ENCODE peak calls at places on chromosomes 4 and X, in eight cellular contexts. U is A549, B is colonic mucosa, E is pancreas, H is left ventricle myocardium inferior, X is fibroblast of lung, F is HCT116, G is hepatocyte. S is an unnamed sample. For H3K4me1, the result is how much of the 10 kb centered on the place peaks cover.

GRCh38 chrX:124395145-124395858 is 48.9 kb downstream of the SH2D1A start:
- DNase-seq in U (no peak), B (no peak), E (no peak), H (no peak), X (no peak), F (no peak), G (no peak), S (no peak)

GRCh38 chrX:154457491-154458115 is 478 bp upstream of the PLXNA3 start:
- DNase-seq in U (no peak), B (peak), E (peak), H (no peak), X (no peak), F (no peak), G (peak), S (peak)

GRCh38 chr4:71456841-71457240 is 118.0 kb downstream of the SLC4A4 start:
- DNase-seq in U (peak), B (no peak), E (no peak), H (no peak), X (peak), F (no peak), G (peak), S (no peak)

GRCh38 chr4:152488246-152488645 is 47.6 kb downstream of the FBXW7 start:
- DNase-seq in U (no peak), B (no peak), E (no peak), H (no peak), X (no peak), F (no peak), G (no peak), S (no peak)

GRCh38 chr4:28225689-28226353 is 1365.2 kb downstream of the STIM2 start:
- DNase-seq in U (no peak), B (no peak), E (no peak), H (no peak), X (no peak), F (no peak), G (peak), S (no peak)

GRCh38 chrX:44155126-44155525 is 181.9 kb upstream of the NDP start:
- DNase-seq in U (no peak), B (no peak), E (no peak), H (no peak), X (no peak), F (no peak), G (no peak), S (peak)

GRCh38 chr4:89212666-89213381 is 94.8 kb downstream of the GPRIN3 start:
- DNase-seq in U (no peak), B (no peak), E (no peak), H (no peak), X (no peak), F (no peak), G (no peak), S (no peak)

GRCh38 chrX:21645437-21646220 is 12.5 kb downstream of the KLHL34 start:
- DNase-seq in U (no peak), B (no peak), E (no peak), H (no peak), X (peak), F (no peak), G (no peak), S (no peak)

GRCh38 chrX:627510-627964 is 3.1 kb upstream of the SHOX start:
- DNase-seq in U (no peak), B (no peak), E (no peak), H (no peak), X (no peak), F (no peak), G (no peak), S (no peak)

GRCh38 chr4:24914460-24914859 is 1.6 kb upstream of the CCDC149 start:
- DNase-seq in U (no peak), B (no peak), E (no peak), H (no peak), X (no peak), F (no peak), G (no peak), S (no peak)

GRCh38 chr4:6122496-6122895 is 77.9 kb downstream of the JAKMIP1 start:
- DNase-seq in U (no peak), B (no peak), E (no peak), H (no peak), X (no peak), F (no peak), G (no peak), S (no peak)

GRCh38 chrX:17597836-17598434 is 139.4 kb upstream of the SCML1 start:
- DNase-seq in U (no peak), B (peak), E (peak), H (peak), X (peak), F (no peak), G (peak), S (peak)

GRCh38 chr4:7351014-7351413 is 83.7 kb downstream of the PSAPL1 start:
- DNase-seq in U (no peak), B (no peak), E (no peak), H (peak), X (no peak), F (no peak), G (no peak), S (no peak)

GRCh38 chr4:15670576-15670975 is 11.1 kb upstream of the FAM200B start:
- DNase-seq in U (no peak), B (no peak), E (no peak), H (no peak), X (no peak), F (no peak), G (no peak), S (no peak)

GRCh38 chr4:125781656-125782055 is 466.9 kb downstream of the FAT4 start:
- DNase-seq in U (no peak), B (no peak), E (no peak), H (no peak), X (no peak), F (no peak), G (no peak), S (no peak)

GRCh38 chrX:80648023-80648422 is 161.7 kb downstream of the BRWD3 start:
- DNase-seq in U (peak), B (no peak), E (no peak), H (no peak), X (peak), F (no peak), G (peak), S (no peak)

GRCh38 chr4:119304431-119304830 is 17.5 kb downstream of the FABP2 start:
- DNase-seq in U (no peak), B (no peak), E (no peak), H (no peak), X (no peak), F (no peak), G (no peak), S (no peak)

GRCh38 chr4:118338981-118339765 is 13.6 kb downstream of the PRSS12 start:
- DNase-seq in U (no peak), B (no peak), E (no peak), H (no peak), X (peak), F (no peak), G (no peak), S (no peak)

GRCh38 chrX:130539721-130540321 is 138.0 kb downstream of the RBMX2 start:
- DNase-seq in U (peak), B (peak), E (peak), H (peak), X (peak), F (peak), G (peak), S (peak)

GRCh38 chrX:19886888-19887531 is 390 bp downstream of the SH3KBP1 start:
- DNase-seq in U (peak), B (peak), E (peak), H (peak), X (no peak), F (no peak), G (no peak), S (no peak)

GRCh38 chrX:150990910-150991309 is 7.8 kb downstream of the HMGB3 start:
- DNase-seq in U (no peak), B (no peak), E (no peak), H (no peak), X (no peak), F (no peak), G (no peak), S (no peak)

GRCh38 chr4:11467931-11468330 is 39.2 kb upstream of the HS3ST1 start:
- DNase-seq in U (no peak), B (no peak), E (no peak), H (no peak), X (no peak), F (no peak), G (no peak), S (no peak)

GRCh38 chr4:140243345-140243753 is 89.4 kb upstream of the MAML3 start:
- DNase-seq in U (no peak), B (peak), E (peak), H (no peak), X (no peak), F (no peak), G (peak), S (no peak)

GRCh38 chr4:110197421-110198398 is 705 bp downstream of the ELOVL6 start:
- DNase-seq in U (peak), B (peak), E (peak), H (peak), X (peak), F (no peak), G (peak), S (peak)

GRCh38 chrX:101206471-101206870 is 13.1 kb upstream of the DRP2 start:
- DNase-seq in U (peak), B (no peak), E (no peak), H (no peak), X (peak), F (peak), G (peak), S (no peak)
- TF ChIP-seq CTCF in U (peak), B (no peak), E (no peak), H (peak), X (peak), F (peak), G (peak), S (peak)

DNA sequence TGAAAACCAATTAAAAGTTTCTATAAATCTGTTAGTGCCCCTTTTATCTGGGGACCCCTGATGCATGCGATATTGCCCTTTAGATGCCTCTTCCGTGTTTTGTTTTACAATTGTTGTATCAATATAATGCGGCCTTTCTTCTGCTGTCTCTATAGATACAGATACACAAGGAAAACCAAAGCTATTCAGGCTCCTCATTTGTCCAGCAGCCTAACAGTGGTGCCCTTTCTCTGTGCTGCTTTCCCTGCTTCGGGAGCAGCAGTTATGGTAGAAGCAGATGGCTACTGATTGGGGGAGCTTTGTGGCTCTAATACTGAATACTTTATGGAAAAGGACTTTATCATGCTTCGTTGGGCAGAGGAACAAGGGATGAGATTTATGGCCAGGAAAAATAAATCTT is 10.6 kb upstream of the PRDM8 start:
- DNase-seq in U (no peak), B (no peak), E (no peak), H (no peak), X (no peak), F (no peak), G (no peak), S (no peak)
- H3K4me1 ChIP-seq in U (under half), B (under half), E (under half), H (under half), X (under half), F (under half), G (under half), S (under half)

GRCh38 chrX:148459343-148459742 is 41.1 kb upstream of the AFF2 start:
- DNase-seq in U (no peak), B (no peak), E (no peak), H (no peak), X (no peak), F (no peak), G (no peak), S (no peak)

DNA sequence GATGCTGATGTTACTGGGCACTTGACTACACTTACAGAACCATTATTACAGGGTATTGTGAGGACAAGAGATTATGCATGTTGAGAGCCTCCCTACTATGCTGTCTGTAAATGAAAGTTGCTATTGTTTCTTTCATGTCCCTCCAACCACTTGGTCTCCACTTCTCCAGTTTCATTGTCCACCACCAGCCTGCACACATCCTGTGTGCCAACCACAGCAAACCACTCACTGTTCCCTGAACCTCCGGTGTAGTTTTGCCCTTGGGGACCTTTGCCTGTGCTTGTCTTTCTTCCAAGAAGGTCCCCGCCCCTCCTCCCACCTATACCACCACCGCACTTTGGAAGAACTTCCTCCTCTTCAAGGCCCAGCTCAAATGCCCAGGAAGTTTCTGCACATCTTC is 43.1 kb upstream of the AFF2 start:
- DNase-seq in U (no peak), B (no peak), E (no peak), H (no peak), X (no peak), F (no peak), G (no peak), S (no peak)
- TF ChIP-seq CTCF in U (no peak), B (no peak), E (no peak), H (no peak), X (no peak), F (no peak), G (no peak), S (no peak)

DNA sequence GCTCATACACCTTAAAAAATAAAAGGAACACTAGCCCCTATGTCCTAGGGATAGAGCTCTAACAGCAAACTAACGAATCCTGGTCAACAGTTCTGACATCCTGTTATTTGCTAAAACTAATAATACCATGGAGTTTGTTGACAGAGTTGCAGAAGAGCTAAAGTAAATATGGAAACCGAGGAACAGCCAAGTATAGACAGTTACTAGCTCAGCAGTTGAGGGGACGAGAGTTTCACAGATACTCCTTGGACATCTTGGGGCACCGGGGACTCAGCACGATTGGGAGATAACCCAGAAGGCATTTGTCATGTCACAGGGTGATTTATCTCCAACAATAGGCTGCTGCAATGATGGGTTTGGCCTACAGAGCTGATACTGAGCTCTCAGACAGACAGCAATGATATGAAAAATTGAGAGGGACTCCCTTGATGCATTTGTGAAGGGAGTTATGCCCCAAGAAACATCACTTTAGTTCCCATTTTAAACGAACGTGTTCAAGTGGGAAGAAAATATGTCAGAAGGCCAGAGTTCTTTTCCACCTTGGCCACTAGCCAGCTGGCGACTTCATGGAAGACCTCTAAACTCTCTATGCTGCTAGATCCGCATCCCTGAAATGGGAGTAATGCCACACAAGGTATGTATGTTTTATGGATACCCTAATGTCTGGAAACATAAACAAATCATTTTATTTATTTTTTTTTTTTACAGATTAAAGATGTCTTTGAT is 48.6 kb downstream of the TSC22D3 start:
- DNase-seq in U (peak), B (no peak), E (no peak), H (no peak), X (no peak), F (no peak), G (no peak), S (no peak)
- H3K4me1 ChIP-seq in U (half or more), B (under half), E (under half), H (half or more), X (under half), F (under half), G (half or more), S (under half)

DNA sequence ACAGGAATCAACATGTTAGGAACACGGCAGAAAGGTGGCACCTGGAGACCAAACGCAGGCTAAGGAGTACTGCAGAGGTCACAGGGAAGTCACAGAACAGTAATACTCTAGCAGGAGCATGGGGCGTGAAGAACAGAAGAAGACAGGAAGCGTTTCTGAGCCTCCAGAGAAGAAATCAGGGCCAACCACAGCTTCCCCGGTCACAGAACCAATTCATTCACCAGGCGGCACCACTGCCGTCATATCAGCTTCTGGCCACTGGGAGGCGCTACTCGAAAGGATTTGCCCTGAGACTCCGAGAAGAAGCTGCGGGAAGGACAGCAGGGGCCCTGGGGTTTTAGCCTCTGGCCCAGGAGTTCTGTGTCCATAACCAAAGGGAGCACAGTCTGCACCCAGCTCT is 78.0 kb upstream of the DRD5 start:
- DNase-seq in U (peak), B (peak), E (peak), H (peak), X (peak), F (peak), G (peak), S (peak)
- TF ChIP-seq CTCF in U (peak), B (peak), E (peak), H (peak), X (peak), F (peak), G (peak), S (peak)

GRCh38 chr4:112287258-112287873 is 1.7 kb upstream of the TIFA start:
- DNase-seq in U (no peak), B (no peak), E (no peak), H (no peak), X (no peak), F (no peak), G (no peak), S (no peak)
- H3K4me1 ChIP-seq in U (under half), B (under half), E (under half), H (under half), X (under half), F (under half), G (under half), S (under half)

GRCh38 chr4:158710814-158711213 is 12.4 kb downstream of the PPID start:
- DNase-seq in U (peak), B (no peak), E (no peak), H (no peak), X (peak), F (no peak), G (no peak), S (no peak)
- TF ChIP-seq CTCF in U (no peak), B (no peak), E (no peak), H (peak), X (no peak), F (no peak), G (no peak), S (peak)

S was measured in BE2C.